ENCODE peak calls at places on chromosome 12, in six cellular contexts. Q is upper lobe of right lung, F is RWPE1, S is neural progenitor cell, U is neural crest cell, V is fibroblast of lung. M is an unnamed sample.

GRCh38 chr12:121996945-121997612 is 24.6 kb upstream of the BCL7A start:
- DNase-seq in Q (no peak), F (peak; percentile 22), S (no peak), U (no peak), V (peak; percentile 20), M (no peak)

GRCh38 chr12:77796775-77797174 is 33.9 kb upstream of the NAV3 start:
- DNase-seq in Q (no peak), F (no peak), S (no peak), U (no peak), V (peak; percentile 80), M (no peak)

GRCh38 chr12:106945261-106945851 is 10.4 kb upstream of the TMEM263 start:
- DNase-seq in Q (no peak), F (no peak), S (peak; percentile 20), U (no peak), V (no peak), M (no peak)

GRCh38 chr12:124916370-124917134 is 2.1 kb upstream of the UBC start:
- DNase-seq in Q (no peak), F (no peak), S (peak; percentile 52), U (no peak), V (peak; percentile 95), M (no peak)

GRCh38 chr12:41011939-41012338 is 176.2 kb upstream of the PDZRN4 start:
- DNase-seq in Q (no peak), F (no peak), S (no peak), U (no peak), V (no peak), M (no peak)

GRCh38 chr12:122982963-122983788 is 2.7 kb downstream of the ARL6IP4 start:
- DNase-seq in Q (no peak), F (no peak), S (no peak), U (no peak), V (no peak), M (no peak)

GRCh38 chr12:10968765-10969456 is 17.8 kb downstream of the TAS2R50 start:
- DNase-seq in Q (no peak), F (no peak), S (no peak), U (no peak), V (peak; percentile 82), M (no peak)

GRCh38 chr12:119512772-119513497 is 80.6 kb upstream of the TMEM233 start:
- DNase-seq in Q (no peak), F (peak; percentile 3), S (peak; percentile 81), U (peak; percentile 43), V (peak; percentile 3), M (no peak)

GRCh38 chr12:77120695-77121094 is 55.3 kb upstream of the E2F7 start:
- DNase-seq in Q (no peak), F (peak; percentile 18), S (no peak), U (no peak), V (peak; percentile 74), M (no peak)

GRCh38 chr12:120134307-120134980 is 17.9 kb upstream of the RAB35 start:
- DNase-seq in Q (no peak), F (no peak), S (no peak), U (no peak), V (no peak), M (no peak)

GRCh38 chr12:45969084-45969483 is 21.3 kb downstream of the SCAF11 start:
- DNase-seq in Q (no peak), F (no peak), S (no peak), U (no peak), V (peak; percentile 54), M (no peak)

GRCh38 chr12:53063708-53064612 is 14.1 kb downstream of the TNS2 start:
- DNase-seq in Q (peak; percentile 60), F (no peak), S (no peak), U (no peak), V (no peak), M (peak; percentile 24)

DNA sequence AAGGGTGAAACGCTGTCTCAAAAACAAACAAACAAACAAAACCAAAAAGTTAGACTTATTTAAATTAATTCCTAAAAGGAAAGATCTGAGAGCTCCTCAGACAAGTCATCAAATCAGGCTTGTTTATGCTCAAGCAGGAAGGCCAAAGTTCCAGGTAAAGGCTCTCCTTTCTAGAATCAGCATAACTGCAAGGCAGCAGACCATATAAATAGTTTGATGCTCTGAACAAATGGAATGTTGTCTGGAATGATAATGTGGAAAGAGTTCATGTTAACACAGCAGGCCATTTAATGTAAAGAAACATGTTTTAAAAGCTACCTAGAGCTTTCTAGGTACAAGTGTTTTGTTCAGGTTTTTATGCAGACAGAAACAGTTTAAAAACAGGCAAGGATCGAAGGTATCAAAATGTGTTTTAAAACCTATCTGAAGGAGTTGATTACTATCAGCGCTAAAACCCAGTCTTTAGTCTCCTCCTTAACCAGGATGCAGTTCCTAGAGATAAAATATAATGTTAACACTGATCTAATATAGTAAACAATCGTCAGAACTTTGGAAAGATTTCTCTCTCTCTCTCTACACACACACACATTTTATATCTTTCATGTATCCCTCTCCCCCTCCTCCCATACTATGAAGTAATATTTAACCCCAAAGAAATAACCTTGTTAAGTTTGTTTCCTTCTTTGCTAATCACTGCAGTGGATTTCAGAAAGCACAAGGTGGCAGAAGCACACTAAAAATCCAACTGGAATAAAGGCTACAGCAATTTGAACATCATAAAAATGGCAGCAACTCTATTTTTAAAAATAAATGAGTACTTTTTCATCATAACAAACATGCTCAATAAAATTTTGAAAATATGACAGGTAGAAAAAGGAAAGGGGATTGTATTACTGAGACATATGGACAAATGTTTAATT is 135.5 kb downstream of the PAWR start:
- DNase-seq in Q (no peak), F (no peak), S (no peak), U (no peak), V (peak; percentile 57), M (no peak)
- TF ChIP-seq CTCF in Q (peak; percentile 58), F (peak; percentile 69), S (peak; percentile 58), U (peak; percentile 69), V (peak; percentile 81), M (no peak)

GRCh38 chr12:1697253-1697652 is 6.4 kb downstream of the ADIPOR2 start:
- DNase-seq in Q (no peak), F (no peak), S (no peak), U (no peak), V (no peak), M (no peak)
- TF ChIP-seq CTCF in Q (no peak), F (no peak), S (no peak), U (no peak), V (no peak), M (no peak)

DNA sequence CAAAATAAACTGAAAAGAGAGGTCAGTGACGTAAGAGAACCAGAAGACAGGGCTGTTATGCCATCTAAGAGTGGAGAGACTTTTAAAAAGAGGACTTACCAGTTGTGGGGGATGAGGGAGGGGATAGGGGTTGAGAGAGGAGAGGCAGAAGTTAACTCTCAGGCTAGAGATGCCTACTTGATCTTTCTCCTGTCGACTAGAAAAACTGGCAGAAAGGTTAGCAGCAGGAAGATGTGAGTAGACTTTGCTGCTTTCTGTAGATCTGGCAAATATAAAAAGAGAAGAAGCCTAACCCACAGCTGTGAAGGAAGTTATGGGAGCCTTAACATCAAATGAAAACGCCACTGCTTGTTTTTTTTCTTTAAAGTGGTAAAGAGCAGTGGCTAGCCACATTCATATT is 10.7 kb downstream of the CREBL2 start:
- DNase-seq in Q (no peak), F (no peak), S (no peak), U (no peak), V (no peak), M (no peak)
- TF ChIP-seq CTCF in Q (no peak), F (no peak), S (no peak), U (no peak), V (no peak), M (no peak)

GRCh38 chr12:26046203-26046602 is 78.6 kb downstream of the BHLHE41 start:
- DNase-seq in Q (no peak), F (no peak), S (no peak), U (no peak), V (no peak), M (no peak)

GRCh38 chr12:26044007-26044394 is 80.8 kb downstream of the BHLHE41 start:
- DNase-seq in Q (no peak), F (no peak), S (no peak), U (no peak), V (peak; percentile 60), M (no peak)

GRCh38 chr12:26042645-26043044 is 82.2 kb downstream of the BHLHE41 start:
- DNase-seq in Q (no peak), F (no peak), S (no peak), U (no peak), V (no peak), M (no peak)

GRCh38 chr12:26043139-26044006 is 81.5 kb downstream of the BHLHE41 start:
- DNase-seq in Q (no peak), F (no peak), S (no peak), U (no peak), V (peak; percentile 35), M (no peak)

DNA sequence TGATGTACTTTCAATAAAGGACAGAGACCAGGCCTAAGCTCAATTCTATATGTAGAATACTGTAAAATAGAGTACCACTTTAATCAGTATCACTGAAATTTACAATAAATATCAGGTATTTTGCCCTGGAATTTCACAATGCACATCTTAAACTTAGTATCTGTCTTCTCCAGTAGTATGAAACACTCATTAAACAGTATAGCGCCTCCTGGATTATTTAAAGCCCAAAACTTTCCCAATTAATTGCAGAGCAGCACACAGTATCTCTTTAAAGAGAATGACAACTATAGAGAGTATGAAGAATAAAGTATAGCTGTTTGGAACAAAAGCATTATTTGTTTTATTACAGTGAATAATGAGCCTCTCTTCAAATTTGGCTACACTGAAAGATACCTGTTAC is 80.2 kb downstream of the BHLHE41 start:
- DNase-seq in Q (no peak), F (no peak), S (no peak), U (no peak), V (no peak), M (no peak)
- TF ChIP-seq CTCF in Q (no peak), F (no peak), S (peak; percentile 10), U (no peak), V (no peak), M (no peak)

DNA sequence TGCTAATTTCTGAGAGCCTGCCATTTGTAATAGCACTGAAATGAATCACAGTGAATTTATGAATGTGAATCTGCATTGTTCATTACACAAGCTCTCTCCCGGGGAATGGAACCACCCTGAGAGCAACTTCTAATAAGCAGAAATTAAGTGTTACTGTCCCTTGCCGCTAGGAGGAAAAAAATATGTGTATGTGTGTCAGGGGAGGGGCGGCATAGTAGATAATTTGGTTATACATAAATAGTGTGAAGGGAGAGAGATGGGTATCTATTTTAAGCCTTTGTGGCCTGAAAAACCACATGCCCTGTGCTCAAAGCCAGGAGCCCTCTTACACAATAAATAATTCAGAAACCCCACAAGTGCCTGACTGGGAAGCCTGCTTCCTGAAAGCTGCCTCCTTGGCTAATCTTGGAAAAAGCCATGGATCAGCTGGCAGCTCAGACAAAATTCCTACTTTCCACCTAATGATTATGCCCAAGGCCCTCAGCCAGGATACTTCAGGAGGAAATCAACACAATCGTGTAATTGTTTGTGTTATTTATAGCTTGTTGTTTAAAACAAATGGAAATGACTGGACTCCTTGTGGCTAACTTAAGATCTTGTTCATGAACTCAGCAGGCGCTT is 366.2 kb upstream of the KITLG start:
- DNase-seq in Q (no peak), F (no peak), S (no peak), U (no peak), V (peak; percentile 88), M (no peak)
- TF ChIP-seq CTCF in Q (peak; percentile 16), F (no peak), S (no peak), U (no peak), V (peak; percentile 10), M (no peak)